ENCODE peak calls at places on chromosomes 12 and 14, in six cellular contexts. One of them, this sample, is unnamed.
A peak's percentile ranks its signal among the peaks of the same experiment; 100 is the strongest.

GRCh38 chr12:42296503-42297109 is 29.3 kb downstream of the ZCRB1 start:
- DNase-seq in uterus: no peak
- DNase-seq in fibroblast of mammary gland: peak; percentile 20
- DNase-seq in psoas muscle: no peak
- DNase-seq in adrenal gland: no peak
- DNase-seq in astrocyte of the cerebellum: no peak
- DNase-seq in this sample: no peak

GRCh38 chr14:58331111-58331510 is 32.8 kb downstream of the ARID4A start:
- DNase-seq in uterus: peak; percentile 82
- DNase-seq in fibroblast of mammary gland: peak; percentile 98
- DNase-seq in psoas muscle: peak; percentile 78
- DNase-seq in adrenal gland: peak; percentile 98
- DNase-seq in astrocyte of the cerebellum: peak; percentile 98
- DNase-seq in this sample: peak; percentile 87

GRCh38 chr12:113174461-113175384 is 10.6 kb downstream of the DDX54 start:
- DNase-seq in uterus: peak; percentile 64
- DNase-seq in fibroblast of mammary gland: peak; percentile 60
- DNase-seq in psoas muscle: peak; percentile 87
- DNase-seq in adrenal gland: peak; percentile 91
- DNase-seq in astrocyte of the cerebellum: no peak
- DNase-seq in this sample: peak; percentile 77

GRCh38 chr12:34391771-34392581 is 369.7 kb downstream of the ALG10 start:
- DNase-seq in uterus: no peak
- DNase-seq in fibroblast of mammary gland: no peak
- DNase-seq in psoas muscle: peak; percentile 12
- DNase-seq in adrenal gland: no peak
- DNase-seq in astrocyte of the cerebellum: no peak
- DNase-seq in this sample: no peak

GRCh38 chr12:19014243-19014642 is 115.3 kb upstream of the PLEKHA5 start:
- DNase-seq in uterus: no peak
- DNase-seq in fibroblast of mammary gland: peak; percentile 48
- DNase-seq in psoas muscle: no peak
- DNase-seq in adrenal gland: no peak
- DNase-seq in astrocyte of the cerebellum: no peak
- DNase-seq in this sample: no peak

GRCh38 chr12:132423251-132424117 is 66.5 kb upstream of the FBRSL1 start:
- DNase-seq in uterus: no peak
- DNase-seq in fibroblast of mammary gland: no peak
- DNase-seq in psoas muscle: no peak
- DNase-seq in adrenal gland: no peak
- DNase-seq in astrocyte of the cerebellum: no peak
- DNase-seq in this sample: no peak

GRCh38 chr14:41498959-41499358 is 107.7 kb upstream of the LRFN5 start:
- DNase-seq in uterus: no peak
- DNase-seq in fibroblast of mammary gland: peak; percentile 10
- DNase-seq in psoas muscle: no peak
- DNase-seq in adrenal gland: no peak
- DNase-seq in astrocyte of the cerebellum: no peak
- DNase-seq in this sample: no peak

GRCh38 chr14:59067135-59067894 is 121.2 kb upstream of the DAAM1 start:
- DNase-seq in uterus: no peak
- DNase-seq in fibroblast of mammary gland: no peak
- DNase-seq in psoas muscle: no peak
- DNase-seq in adrenal gland: no peak
- DNase-seq in astrocyte of the cerebellum: no peak
- DNase-seq in this sample: no peak

GRCh38 chr12:14356147-14356546 is 9.3 kb upstream of the ATF7IP start:
- DNase-seq in uterus: no peak
- DNase-seq in fibroblast of mammary gland: no peak
- DNase-seq in psoas muscle: no peak
- DNase-seq in adrenal gland: no peak
- DNase-seq in astrocyte of the cerebellum: no peak
- DNase-seq in this sample: no peak

GRCh38 chr12:122422769-122423257 is 344 bp upstream of the CLIP1 start:
- DNase-seq in uterus: peak; percentile 37
- DNase-seq in fibroblast of mammary gland: peak; percentile 71
- DNase-seq in psoas muscle: peak; percentile 57
- DNase-seq in adrenal gland: peak; percentile 71
- DNase-seq in astrocyte of the cerebellum: no peak
- DNase-seq in this sample: peak; percentile 38

GRCh38 chr12:19220205-19220604 is 90.7 kb downstream of the PLEKHA5 start:
- DNase-seq in uterus: no peak
- DNase-seq in fibroblast of mammary gland: peak; percentile 92
- DNase-seq in psoas muscle: no peak
- DNase-seq in adrenal gland: no peak
- DNase-seq in astrocyte of the cerebellum: peak; percentile 72
- DNase-seq in this sample: no peak

GRCh38 chr12:77202457-77203060 is 137.2 kb upstream of the E2F7 start:
- DNase-seq in uterus: no peak
- DNase-seq in fibroblast of mammary gland: no peak
- DNase-seq in psoas muscle: no peak
- DNase-seq in adrenal gland: no peak
- DNase-seq in astrocyte of the cerebellum: no peak
- DNase-seq in this sample: no peak

GRCh38 chr12:77204055-77204454 is 138.7 kb upstream of the E2F7 start:
- DNase-seq in uterus: no peak
- DNase-seq in fibroblast of mammary gland: peak; percentile 17
- DNase-seq in psoas muscle: no peak
- DNase-seq in adrenal gland: no peak
- DNase-seq in astrocyte of the cerebellum: no peak
- DNase-seq in this sample: no peak
- TF ChIP-seq CTCF in uterus: no peak
- TF ChIP-seq CTCF in fibroblast of mammary gland: peak; percentile 23
- TF ChIP-seq CTCF in psoas muscle: no peak
- TF ChIP-seq CTCF in adrenal gland: no peak
- TF ChIP-seq CTCF in astrocyte of the cerebellum: no peak
- TF ChIP-seq CTCF in this sample: no peak

DNA sequence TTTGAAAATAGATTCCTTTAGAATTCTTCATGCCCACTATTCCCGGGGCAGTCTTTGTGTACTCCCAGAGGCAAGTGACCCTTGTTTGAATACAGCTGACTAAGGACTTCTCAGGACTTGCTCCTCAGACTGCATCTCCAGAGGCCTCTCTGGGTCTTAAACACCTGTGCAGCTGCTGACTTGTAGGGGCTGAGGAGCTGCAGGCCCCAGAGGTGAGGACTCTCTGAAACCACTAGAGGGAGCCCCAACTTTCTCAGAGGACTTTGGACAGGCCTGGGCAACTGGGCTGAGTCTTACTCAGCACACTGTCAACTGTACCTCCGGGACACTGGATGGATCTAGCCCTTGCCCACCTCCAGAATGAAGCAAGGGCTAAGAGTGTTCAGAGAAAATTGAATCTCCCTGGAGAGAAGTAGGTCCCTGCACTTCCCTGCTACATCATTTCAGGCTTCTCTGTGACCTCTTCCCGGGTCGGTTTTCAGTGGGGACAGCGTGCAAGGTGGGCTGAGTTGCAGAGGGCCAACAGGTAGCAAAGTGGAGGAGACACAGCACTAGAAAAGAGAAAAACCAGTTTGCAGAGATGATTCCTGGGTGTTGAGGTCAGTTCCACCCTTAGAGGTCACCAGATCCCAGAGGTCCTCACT is 164.6 kb downstream of the TMEM117 start:
- DNase-seq in uterus: no peak
- DNase-seq in fibroblast of mammary gland: peak; percentile 63
- DNase-seq in psoas muscle: no peak
- DNase-seq in adrenal gland: peak; percentile 53
- DNase-seq in astrocyte of the cerebellum: no peak
- DNase-seq in this sample: no peak
- TF ChIP-seq CTCF in uterus: no peak
- TF ChIP-seq CTCF in fibroblast of mammary gland: peak; percentile 72
- TF ChIP-seq CTCF in psoas muscle: peak; percentile 27
- TF ChIP-seq CTCF in adrenal gland: no peak
- TF ChIP-seq CTCF in astrocyte of the cerebellum: peak; percentile 53
- TF ChIP-seq CTCF in this sample: no peak

GRCh38 chr14:50766338-50766886 is 64.5 kb downstream of the NIN start:
- DNase-seq in uterus: no peak
- DNase-seq in fibroblast of mammary gland: peak; percentile 57
- DNase-seq in psoas muscle: no peak
- DNase-seq in adrenal gland: no peak
- DNase-seq in astrocyte of the cerebellum: no peak
- DNase-seq in this sample: no peak

GRCh38 chr14:50768693-50769092 is 62.3 kb downstream of the NIN start:
- DNase-seq in uterus: no peak
- DNase-seq in fibroblast of mammary gland: peak; percentile 75
- DNase-seq in psoas muscle: no peak
- DNase-seq in adrenal gland: no peak
- DNase-seq in astrocyte of the cerebellum: no peak
- DNase-seq in this sample: no peak

GRCh38 chr14:50769893-50770500 is 61.0 kb downstream of the NIN start:
- DNase-seq in uterus: no peak
- DNase-seq in fibroblast of mammary gland: no peak
- DNase-seq in psoas muscle: no peak
- DNase-seq in adrenal gland: no peak
- DNase-seq in astrocyte of the cerebellum: no peak
- DNase-seq in this sample: no peak

GRCh38 chr14:50770586-50770985 is 60.4 kb downstream of the NIN start:
- DNase-seq in uterus: no peak
- DNase-seq in fibroblast of mammary gland: no peak
- DNase-seq in psoas muscle: no peak
- DNase-seq in adrenal gland: no peak
- DNase-seq in astrocyte of the cerebellum: no peak
- DNase-seq in this sample: no peak

GRCh38 chr14:50768220-50768619 is 62.7 kb downstream of the NIN start:
- DNase-seq in uterus: no peak
- DNase-seq in fibroblast of mammary gland: no peak
- DNase-seq in psoas muscle: no peak
- DNase-seq in adrenal gland: no peak
- DNase-seq in astrocyte of the cerebellum: no peak
- DNase-seq in this sample: no peak
- TF ChIP-seq CTCF in uterus: no peak
- TF ChIP-seq CTCF in fibroblast of mammary gland: no peak
- TF ChIP-seq CTCF in psoas muscle: no peak
- TF ChIP-seq CTCF in adrenal gland: no peak
- TF ChIP-seq CTCF in astrocyte of the cerebellum: no peak
- TF ChIP-seq CTCF in this sample: no peak

GRCh38 chr12:49298160-49298559 is 3.2 kb downstream of the PRPH start:
- DNase-seq in uterus: no peak
- DNase-seq in fibroblast of mammary gland: no peak
- DNase-seq in psoas muscle: no peak
- DNase-seq in adrenal gland: no peak
- DNase-seq in astrocyte of the cerebellum: no peak
- DNase-seq in this sample: no peak

GRCh38 chr12:49297695-49298060 is 2.7 kb downstream of the PRPH start:
- DNase-seq in uterus: no peak
- DNase-seq in fibroblast of mammary gland: no peak
- DNase-seq in psoas muscle: no peak
- DNase-seq in adrenal gland: no peak
- DNase-seq in astrocyte of the cerebellum: no peak
- DNase-seq in this sample: no peak

GRCh38 chr12:49296034-49296835 is 1.3 kb downstream of the PRPH start:
- DNase-seq in uterus: no peak
- DNase-seq in fibroblast of mammary gland: no peak
- DNase-seq in psoas muscle: peak; percentile 61
- DNase-seq in adrenal gland: peak; percentile 13
- DNase-seq in astrocyte of the cerebellum: no peak
- DNase-seq in this sample: no peak

GRCh38 chr12:49295087-49296001 is at the start of gene PRPH:
- DNase-seq in uterus: no peak
- DNase-seq in fibroblast of mammary gland: no peak
- DNase-seq in psoas muscle: no peak
- DNase-seq in adrenal gland: no peak
- DNase-seq in astrocyte of the cerebellum: no peak
- DNase-seq in this sample: no peak

GRCh38 chr12:49296836-49297694 is 2.1 kb downstream of the PRPH start:
- DNase-seq in uterus: no peak
- DNase-seq in fibroblast of mammary gland: no peak
- DNase-seq in psoas muscle: peak; percentile 56
- DNase-seq in adrenal gland: no peak
- DNase-seq in astrocyte of the cerebellum: no peak
- DNase-seq in this sample: no peak
- TF ChIP-seq CTCF in uterus: no peak
- TF ChIP-seq CTCF in fibroblast of mammary gland: no peak
- TF ChIP-seq CTCF in psoas muscle: no peak
- TF ChIP-seq CTCF in adrenal gland: no peak
- TF ChIP-seq CTCF in astrocyte of the cerebellum: peak; percentile 12
- TF ChIP-seq CTCF in this sample: no peak

GRCh38 chr12:1919763-1920162 is 1.3 kb upstream of the CACNA2D4 start:
- DNase-seq in uterus: no peak
- DNase-seq in fibroblast of mammary gland: no peak
- DNase-seq in psoas muscle: no peak
- DNase-seq in adrenal gland: no peak
- DNase-seq in astrocyte of the cerebellum: no peak
- DNase-seq in this sample: no peak

GRCh38 chr12:1920436-1920835 is 2.0 kb upstream of the CACNA2D4 start:
- DNase-seq in uterus: no peak
- DNase-seq in fibroblast of mammary gland: no peak
- DNase-seq in psoas muscle: no peak
- DNase-seq in adrenal gland: peak; percentile 17
- DNase-seq in astrocyte of the cerebellum: no peak
- DNase-seq in this sample: no peak

GRCh38 chr12:1920971-1921370 is 2.5 kb upstream of the CACNA2D4 start:
- DNase-seq in uterus: no peak
- DNase-seq in fibroblast of mammary gland: no peak
- DNase-seq in psoas muscle: peak; percentile 62
- DNase-seq in adrenal gland: peak; percentile 50
- DNase-seq in astrocyte of the cerebellum: no peak
- DNase-seq in this sample: no peak

GRCh38 chr12:1922985-1923384 is 4.5 kb upstream of the CACNA2D4 start:
- DNase-seq in uterus: no peak
- DNase-seq in fibroblast of mammary gland: no peak
- DNase-seq in psoas muscle: no peak
- DNase-seq in adrenal gland: peak; percentile 43
- DNase-seq in astrocyte of the cerebellum: no peak
- DNase-seq in this sample: no peak

DNA sequence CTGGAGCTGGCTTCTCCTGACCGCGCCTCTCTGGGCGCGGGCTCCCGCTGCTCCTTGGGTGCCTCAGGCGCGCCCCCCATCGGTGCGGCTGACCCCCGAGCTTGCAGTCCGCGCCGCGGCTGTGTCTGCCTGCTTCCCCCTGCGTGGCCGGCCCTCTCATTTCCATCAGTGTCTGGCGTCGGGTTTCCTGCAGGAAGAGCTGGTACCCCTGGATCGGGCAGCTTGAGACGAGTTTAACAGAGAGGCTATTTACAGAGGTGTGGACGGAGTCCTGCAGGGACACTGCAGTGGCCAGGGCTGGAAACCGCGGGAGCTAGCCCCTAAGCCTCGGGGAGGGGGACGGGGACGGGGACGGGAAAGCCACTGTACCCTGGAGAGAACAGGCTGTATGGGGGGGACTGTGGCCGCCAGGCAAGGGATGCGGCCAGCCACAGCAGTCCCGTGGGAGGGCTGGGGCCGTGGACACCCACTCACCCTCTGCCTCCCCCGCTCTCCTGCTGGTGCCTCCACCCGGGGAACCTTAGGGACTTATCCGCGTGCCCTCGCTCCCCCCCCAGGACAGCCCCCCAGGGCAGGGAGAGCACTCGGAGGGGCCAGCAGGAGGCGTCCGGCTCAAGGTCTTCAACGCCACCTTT is 3.7 kb upstream of the CACNA2D4 start:
- DNase-seq in uterus: no peak
- DNase-seq in fibroblast of mammary gland: no peak
- DNase-seq in psoas muscle: peak; percentile 32
- DNase-seq in adrenal gland: peak; percentile 28
- DNase-seq in astrocyte of the cerebellum: no peak
- DNase-seq in this sample: no peak
- TF ChIP-seq CTCF in uterus: no peak
- TF ChIP-seq CTCF in fibroblast of mammary gland: no peak
- TF ChIP-seq CTCF in psoas muscle: no peak
- TF ChIP-seq CTCF in adrenal gland: no peak
- TF ChIP-seq CTCF in astrocyte of the cerebellum: no peak
- TF ChIP-seq CTCF in this sample: no peak

This sample was measured in omental fat pad.